ENCODE peak calls at places on chromosome 1, in seven cellular contexts. K, C, M, I, X, H and L are unnamed samples.

GRCh38 chr1:19353596-19353995 is 41.5 kb downstream of the SLC66A1 start:
- DNase-seq in C (no peak), I (no peak), X (no peak), H (no peak), M (no peak), K (no peak), L (no peak)

GRCh38 chr1:67850611-67851075 is 17.4 kb upstream of the GNG12 start:
- DNase-seq in X (no peak), K (no peak), I (peak), H (peak), C (no peak), M (peak), L (no peak)

GRCh38 chr1:43933386-43934278 is at the start of gene ARTN:
- DNase-seq in I (no peak), C (no peak), K (no peak), M (no peak), X (no peak), H (peak), L (no peak)

GRCh38 chr1:37999434-38000232 is 5.7 kb downstream of the FHL3 start:
- DNase-seq in K (no peak), C (no peak), H (peak), X (no peak), I (peak), M (peak), L (no peak)

GRCh38 chr1:27726173-27726793 is 522 bp downstream of the FAM76A start:
- DNase-seq in H (peak), I (peak), X (no peak), C (no peak), M (peak), K (no peak), L (no peak)

GRCh38 chr1:71770121-71770520 is 512.2 kb downstream of the NEGR1 start:
- DNase-seq in K (no peak), M (no peak), I (no peak), C (peak), H (no peak), X (no peak), L (no peak)

GRCh38 chr1:227411066-227411465 is 92.8 kb upstream of the CDC42BPA start:
- DNase-seq in M (no peak), K (no peak), X (no peak), C (no peak), I (no peak), H (no peak), L (no peak)

GRCh38 chr1:186155594-186155993 is 219.5 kb downstream of the TPR start:
- DNase-seq in I (no peak), M (no peak), K (no peak), C (peak), X (peak), H (no peak), L (peak)

GRCh38 chr1:72111662-72112061 is 170.7 kb downstream of the NEGR1 start:
- DNase-seq in H (no peak), K (no peak), I (no peak), C (no peak), M (no peak), X (no peak), L (no peak)

GRCh38 chr1:110976089-110976488 is 12.4 kb upstream of the LRIF1 start:
- DNase-seq in K (no peak), I (no peak), M (no peak), X (no peak), C (no peak), H (no peak), L (no peak)